ENCODE peak calls at places on chromosomes 5 and 9, in five cellular contexts. M, V, A, J and F are unnamed samples.

GRCh38 chr5:147892696-147893296 is 13.5 kb downstream of the C5orf46 start:
- DNase-seq in A (no peak), V (no peak), J (no peak), M (no peak), F (peak)

GRCh38 chr5:151758141-151758429 is 346 bp downstream of the ATOX1 start:
- DNase-seq in V (no peak), M (no peak), J (no peak), A (no peak), F (no peak)

GRCh38 chr9:114370985-114371335 is 16.8 kb downstream of the AKNA start:
- DNase-seq in A (no peak), J (no peak), M (no peak), V (no peak), F (no peak)

GRCh38 chr5:132499440-132500243 is 9.1 kb upstream of the IRF1 start:
- DNase-seq in V (no peak), J (peak), A (no peak), M (no peak), F (no peak)

GRCh38 chr5:16922430-16922829 is 13.7 kb downstream of the MYO10 start:
- DNase-seq in J (no peak), V (no peak), A (no peak), M (no peak), F (no peak)

GRCh38 chr5:44225231-44226160 is 163.7 kb downstream of the FGF10 start:
- DNase-seq in J (no peak), V (no peak), A (no peak), M (no peak), F (no peak)

GRCh38 chr9:34157308-34157707 is 21.5 kb upstream of the UBAP1 start:
- DNase-seq in J (no peak), V (no peak), M (no peak), A (no peak), F (no peak)

GRCh38 chr9:91949946-91950664 is at the start of gene ROR2:
- DNase-seq in M (no peak), V (no peak), J (peak), A (no peak), F (peak)

GRCh38 chr9:98117984-98118639 is 910 bp downstream of the TRIM14 start:
- DNase-seq in M (peak), V (no peak), A (no peak), J (no peak), F (peak)

GRCh38 chr5:169176686-169177430 is 124.1 kb downstream of the SLIT3 start:
- DNase-seq in J (no peak), M (no peak), A (no peak), V (no peak), F (no peak)

GRCh38 chr9:36148652-36149051 is 12.1 kb downstream of the GLIPR2 start:
- DNase-seq in M (peak), A (peak), V (no peak), J (peak), F (peak)

GRCh38 chr9:36935768-36936497 is 98.1 kb downstream of the PAX5 start:
- DNase-seq in V (no peak), J (no peak), M (no peak), A (no peak), F (no peak)

GRCh38 chr5:14872070-14872989 is 752 bp upstream of the ANKH start:
- DNase-seq in J (peak), M (peak), V (no peak), A (peak), F (no peak)

GRCh38 chr5:84450617-84451414 is 66.1 kb upstream of the EDIL3 start:
- DNase-seq in M (no peak), A (no peak), J (no peak), V (no peak), F (peak)

GRCh38 chr5:16554110-16554509 is 62.7 kb downstream of the RETREG1 start:
- DNase-seq in A (no peak), M (no peak), J (no peak), V (no peak), F (no peak)

GRCh38 chr5:83364322-83365299 is 106.9 kb upstream of the VCAN start:
- DNase-seq in A (no peak), J (no peak), M (no peak), V (no peak), F (no peak)

GRCh38 chr5:111233050-111233370 is 8.8 kb downstream of the CAMK4 start:
- DNase-seq in J (no peak), A (no peak), M (no peak), V (no peak), F (no peak)

GRCh38 chr5:109929371-109929770 is 239.6 kb downstream of the MAN2A1 start:
- DNase-seq in V (no peak), M (no peak), J (no peak), A (no peak), F (no peak)
- TF ChIP-seq CTCF in V (no peak), M (no peak), J (no peak), A (no peak), F (no peak)

DNA sequence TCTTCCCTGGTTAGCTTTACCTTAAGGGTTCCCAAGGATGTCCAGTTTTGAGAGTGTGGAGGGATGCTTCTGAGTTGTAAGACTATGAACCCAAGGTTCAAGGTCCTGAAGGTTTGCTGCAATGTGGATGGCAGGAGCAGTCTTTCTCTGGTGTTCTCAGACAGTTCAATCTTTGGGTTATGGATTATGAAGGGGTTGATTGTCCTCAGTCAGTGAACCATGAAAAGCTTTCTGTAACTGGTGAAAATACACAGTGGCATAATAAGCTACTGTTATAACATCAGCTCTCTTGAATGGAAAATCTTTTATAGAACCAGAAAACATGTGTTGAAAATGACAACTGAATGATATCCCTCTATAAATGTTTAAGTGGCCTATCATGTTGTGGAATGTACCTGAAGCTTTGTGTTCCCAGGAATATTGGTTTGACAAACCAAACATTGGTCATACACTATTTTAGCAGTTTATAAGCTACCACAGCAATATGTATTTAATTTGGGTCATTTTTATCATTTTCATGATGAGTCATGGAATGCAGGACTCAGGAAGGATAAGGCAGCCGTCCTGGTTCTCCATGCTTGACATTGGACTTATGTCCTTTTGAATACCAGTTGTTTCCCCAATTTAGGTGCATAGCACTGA is 1041.8 kb upstream of the ARRDC3 start:
- DNase-seq in V (no peak), J (no peak), M (no peak), A (no peak), F (no peak)
- H3K27ac ChIP-seq in V (no peak), J (no peak), M (no peak), A (no peak), F (no peak)

GRCh38 chr9:105243015-105243686 is 1.3 kb upstream of the SLC44A1 start:
- DNase-seq in J (no peak), M (no peak), V (no peak), A (peak), F (no peak)

GRCh38 chr9:105245720-105246161 is 1.3 kb downstream of the SLC44A1 start:
- DNase-seq in V (no peak), J (no peak), M (no peak), A (no peak), F (no peak)

GRCh38 chr9:105244996-105245719 is 707 bp downstream of the SLC44A1 start:
- DNase-seq in M (peak), V (no peak), A (no peak), J (peak), F (peak)

GRCh38 chr9:105243935-105244273 is 547 bp upstream of the SLC44A1 start:
- DNase-seq in V (no peak), M (no peak), J (no peak), A (no peak), F (no peak)

GRCh38 chr9:105244274-105244995 is at the start of gene SLC44A1:
- DNase-seq in J (peak), M (peak), V (no peak), A (peak), F (peak)
- TF ChIP-seq CTCF in J (peak), M (no peak), V (no peak), A (no peak), F (no peak)

DNA sequence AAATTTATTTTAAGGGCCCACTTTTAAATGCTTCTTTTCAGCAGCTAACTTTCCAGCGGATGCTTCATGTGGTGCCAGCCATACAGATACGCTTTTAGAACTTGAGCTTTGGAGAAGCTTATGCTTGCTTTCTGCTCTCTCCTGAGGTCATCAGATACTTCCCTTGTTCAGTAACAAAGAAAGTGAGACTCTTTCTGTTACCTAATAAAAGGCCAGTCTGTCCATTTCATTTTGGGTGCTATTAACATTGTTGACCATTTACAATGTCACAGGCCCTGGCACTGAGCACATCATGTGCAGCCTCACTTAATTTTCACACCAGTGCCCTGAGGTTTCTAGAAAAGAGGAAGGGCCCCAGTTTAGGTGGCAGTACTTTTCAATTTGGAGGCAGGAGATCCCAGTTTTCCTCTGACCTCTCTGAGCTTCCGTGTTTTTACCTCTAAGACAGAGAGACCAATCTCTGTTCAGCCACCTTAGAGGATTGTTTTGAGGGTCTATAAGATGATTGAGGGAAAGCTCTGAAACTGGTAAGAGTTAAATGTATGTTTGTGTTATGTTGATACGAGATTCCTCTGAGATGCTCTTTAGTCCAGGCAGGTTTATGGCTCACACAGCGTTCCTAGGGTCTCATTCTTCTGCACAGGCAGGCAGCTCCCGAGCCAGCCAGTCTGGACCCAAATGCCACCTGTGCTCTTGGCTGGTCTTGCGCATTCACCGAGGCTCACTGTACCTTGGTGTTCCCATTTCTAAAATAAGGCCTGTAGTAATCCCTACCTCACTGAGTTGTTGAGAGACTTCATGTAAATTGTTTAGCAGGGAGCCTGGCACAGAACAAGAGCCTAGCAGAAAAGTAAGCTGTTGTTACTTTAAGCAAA is 4.4 kb downstream of the ABL1 start:
- DNase-seq in A (no peak), J (no peak), V (no peak), M (no peak), F (no peak)
- H3K27ac ChIP-seq in A (peak), J (peak), V (no peak), M (no peak), F (no peak)